ENCODE peak calls at places on chromosomes 7 and 10, in six cellular contexts. C is sigmoid colon, R is GM12878, Y is suprapubic skin, K is breast epithelium, H is GM23338. L is an unnamed sample. For H3K27me3, the result is how much of the 10 kb centered on the place peaks cover.

GRCh38 chr7:89054364-89054763 is 258.8 kb upstream of the TEX47 start:
- DNase-seq in C (no peak), Y (no peak), R (no peak), H (no peak), K (no peak), L (no peak)

GRCh38 chr7:147547252-147547897 is 1043.2 kb upstream of the C7orf33 start:
- DNase-seq in C (no peak), K (no peak), H (peak), Y (no peak), R (no peak), L (no peak)

GRCh38 chr7:727104-727805 is at the start of gene PRKAR1B:
- DNase-seq in Y (no peak), H (peak), R (no peak), C (peak), K (no peak), L (no peak)

GRCh38 chr7:48837266-48837665 is 87.1 kb upstream of the CDC14C start:
- DNase-seq in Y (no peak), C (no peak), H (no peak), R (no peak), K (no peak), L (no peak)

GRCh38 chr7:36291387-36292316 is 98.0 kb upstream of the ANLN start:
- DNase-seq in C (peak), K (peak), H (peak), R (no peak), Y (peak), L (peak)

GRCh38 chr7:69840248-69840647 is 242.0 kb downstream of the AUTS2 start:
- DNase-seq in R (no peak), C (no peak), H (no peak), Y (no peak), K (no peak), L (peak)

GRCh38 chr7:114889646-114890285 is 32.1 kb upstream of the MDFIC start:
- DNase-seq in K (no peak), Y (no peak), R (no peak), C (no peak), H (peak), L (no peak)

GRCh38 chr7:12570148-12570528 is 382 bp upstream of the SCIN start:
- DNase-seq in K (no peak), Y (no peak), H (peak), C (no peak), R (no peak), L (no peak)

GRCh38 chr7:151233111-151233701 is 923 bp downstream of the CHPF2 start:
- DNase-seq in Y (peak), C (peak), K (no peak), R (no peak), H (peak), L (no peak)

GRCh38 chr7:24827027-24827426 is 69.8 kb upstream of the GSDME start:
- DNase-seq in K (no peak), R (no peak), C (no peak), Y (no peak), H (no peak), L (no peak)

GRCh38 chr10:105800626-105801025 is 1159.5 kb downstream of the SORCS3 start:
- DNase-seq in H (no peak), K (no peak), C (no peak), Y (no peak), R (no peak), L (no peak)

GRCh38 chr10:55146032-55146431 is 345.0 kb upstream of the PCDH15 start:
- DNase-seq in R (no peak), Y (no peak), H (no peak), K (no peak), C (no peak), L (no peak)

GRCh38 chr10:132146941-132147915 is 39.5 kb upstream of the DPYSL4 start:
- DNase-seq in Y (no peak), C (peak), K (no peak), H (no peak), R (no peak), L (no peak)

GRCh38 chr7:44307301-44307900 is 18.0 kb downstream of the CAMK2B start:
- DNase-seq in Y (peak), R (no peak), C (no peak), H (peak), K (peak), L (peak)

GRCh38 chr10:71727429-71728217 is 8.0 kb upstream of the C10orf105 start:
- DNase-seq in C (peak), Y (peak), R (peak), K (peak), H (no peak), L (no peak)

GRCh38 chr10:116444527-116445142 is 17.0 kb downstream of the PNLIPRP3 start:
- DNase-seq in H (peak), R (peak), Y (no peak), C (no peak), K (no peak), L (no peak)

GRCh38 chr7:92834661-92835139 is 1.7 kb downstream of the CDK6 start:
- DNase-seq in H (peak), K (no peak), C (peak), Y (peak), R (no peak), L (no peak)

GRCh38 chr10:69428138-69428537 is 11.4 kb upstream of the TACR2 start:
- DNase-seq in Y (peak), R (no peak), C (peak), K (no peak), H (no peak), L (no peak)

GRCh38 chr7:157469181-157470016 is 132.6 kb downstream of the DNAJB6 start:
- DNase-seq in Y (no peak), H (no peak), R (no peak), K (no peak), C (peak), L (no peak)

GRCh38 chr7:119010635-119011034 is 786.1 kb downstream of the ANKRD7 start:
- DNase-seq in C (no peak), Y (no peak), H (no peak), R (no peak), K (no peak), L (no peak)

GRCh38 chr7:77696643-77697534 is 630 bp downstream of the RSBN1L start:
- DNase-seq in C (peak), K (peak), Y (peak), H (peak), R (no peak), L (peak)

GRCh38 chr7:73971701-73972341 is 56.2 kb upstream of the ELN start:
- DNase-seq in K (peak), Y (peak), R (no peak), C (no peak), H (peak), L (no peak)

GRCh38 chr10:28503114-28503513 is 29.8 kb upstream of the WAC start:
- DNase-seq in K (peak), H (no peak), Y (no peak), C (no peak), R (no peak), L (no peak)

GRCh38 chr7:7793249-7793648 is 74.8 kb upstream of the RPA3 start:
- DNase-seq in C (no peak), K (no peak), R (no peak), Y (no peak), H (peak), L (no peak)

GRCh38 chr7:42605800-42606199 is 306.1 kb downstream of the C7orf25 start:
- DNase-seq in R (no peak), Y (no peak), C (no peak), H (no peak), K (no peak), L (no peak)

GRCh38 chr7:149285581-149285975 is 23.6 kb downstream of the ZNF783 start:
- DNase-seq in H (peak), C (no peak), K (no peak), R (no peak), Y (no peak), L (no peak)

GRCh38 chr10:125014086-125014830 is 72.3 kb downstream of the ZRANB1 start:
- DNase-seq in H (no peak), R (no peak), C (peak), K (no peak), Y (no peak), L (no peak)

GRCh38 chr7:21771906-21772610 is 173.6 kb downstream of the CDCA7L start:
- DNase-seq in H (peak), R (no peak), K (no peak), Y (no peak), C (no peak), L (no peak)

GRCh38 chr7:48703446-48703845 is 220.9 kb upstream of the CDC14C start:
- DNase-seq in K (no peak), C (no peak), H (no peak), R (no peak), Y (no peak), L (no peak)

GRCh38 chr7:51428226-51428887 is 111.7 kb upstream of the COBL start:
- DNase-seq in Y (no peak), H (peak), C (no peak), K (no peak), R (no peak), L (no peak)

GRCh38 chr7:148042935-148043334 is 547.6 kb upstream of the C7orf33 start:
- DNase-seq in C (no peak), K (no peak), R (no peak), Y (no peak), H (no peak), L (no peak)

GRCh38 chr7:30155481-30155880 is 20.7 kb downstream of the MTURN start:
- DNase-seq in Y (no peak), C (no peak), H (no peak), R (no peak), K (no peak), L (no peak)

GRCh38 chr10:6097063-6097462 is 8.2 kb downstream of the RBM17 start:
- DNase-seq in H (peak), C (no peak), K (no peak), R (no peak), Y (no peak), L (no peak)

GRCh38 chr7:47380325-47381131 is 201.4 kb downstream of the TNS3 start:
- DNase-seq in Y (peak), H (peak), R (no peak), K (no peak), C (peak), L (no peak)

GRCh38 chr10:16950686-16951681 is 133.8 kb upstream of the RSU1 start:
- DNase-seq in Y (no peak), K (no peak), H (peak), C (no peak), R (no peak), L (no peak)

GRCh38 chr7:26375604-26376207 is 84.0 kb downstream of the SNX10 start:
- DNase-seq in Y (no peak), H (peak), K (no peak), C (no peak), R (no peak), L (no peak)

GRCh38 chr7:10662491-10662890 is 311.2 kb upstream of the PHF14 start:
- DNase-seq in Y (no peak), R (no peak), K (no peak), H (no peak), C (no peak), L (no peak)

GRCh38 chr10:17989908-17990767 is 38.4 kb downstream of the SLC39A12 start:
- DNase-seq in K (no peak), H (no peak), Y (no peak), R (peak), C (no peak), L (no peak)

GRCh38 chr10:30210296-30210695 is 138.8 kb downstream of the MTPAP start:
- DNase-seq in Y (no peak), C (no peak), K (no peak), R (no peak), H (no peak), L (no peak)

GRCh38 chr10:30219977-30220751 is 128.9 kb downstream of the MTPAP start:
- DNase-seq in R (no peak), C (no peak), Y (no peak), H (no peak), K (no peak), L (peak)

GRCh38 chr10:30215131-30215530 is 133.9 kb downstream of the MTPAP start:
- DNase-seq in H (no peak), C (no peak), K (no peak), R (no peak), Y (no peak), L (no peak)

GRCh38 chr10:30216811-30217210 is 132.3 kb downstream of the MTPAP start:
- DNase-seq in C (no peak), H (no peak), K (no peak), R (no peak), Y (no peak), L (peak)

DNA sequence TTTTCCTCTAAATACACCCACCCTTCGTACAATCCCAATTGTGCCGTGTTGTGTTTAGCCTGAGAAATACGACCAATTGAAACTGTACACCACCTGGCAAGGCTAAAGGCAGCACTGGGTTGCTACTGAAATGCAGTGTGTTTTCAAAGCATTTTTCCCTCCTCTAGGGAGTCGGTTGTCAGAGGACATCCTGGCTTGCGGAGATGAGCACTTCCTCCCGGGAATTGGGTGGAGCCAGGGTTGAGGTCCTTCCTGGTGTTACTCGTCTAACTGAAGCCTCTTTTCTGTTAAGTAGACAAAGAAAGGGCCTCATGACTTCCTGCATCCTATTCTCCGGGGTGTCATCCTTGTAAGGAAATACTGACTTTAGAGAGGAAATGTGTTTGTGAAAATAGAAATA is 133.4 kb downstream of the MTPAP start:
- DNase-seq in C (peak), Y (no peak), R (no peak), H (peak), K (no peak), L (no peak)
- H3K27me3 ChIP-seq in C (under half), Y (under half), R (under half), H (under half), K (under half), L (under half)

GRCh38 chr10:30045961-30046360 is 13.4 kb downstream of the JCAD start:
- DNase-seq in Y (no peak), R (no peak), H (no peak), C (no peak), K (no peak), L (no peak)

GRCh38 chr10:30046476-30046875 is 12.9 kb downstream of the JCAD start:
- DNase-seq in H (no peak), R (no peak), C (no peak), Y (no peak), K (no peak), L (no peak)

GRCh38 chr10:30048768-30049507 is 10.4 kb downstream of the JCAD start:
- DNase-seq in C (no peak), H (no peak), R (no peak), Y (no peak), K (no peak), L (no peak)

GRCh38 chr10:30047924-30048531 is 11.4 kb downstream of the JCAD start:
- DNase-seq in Y (no peak), H (no peak), C (no peak), K (no peak), R (no peak), L (no peak)

DNA sequence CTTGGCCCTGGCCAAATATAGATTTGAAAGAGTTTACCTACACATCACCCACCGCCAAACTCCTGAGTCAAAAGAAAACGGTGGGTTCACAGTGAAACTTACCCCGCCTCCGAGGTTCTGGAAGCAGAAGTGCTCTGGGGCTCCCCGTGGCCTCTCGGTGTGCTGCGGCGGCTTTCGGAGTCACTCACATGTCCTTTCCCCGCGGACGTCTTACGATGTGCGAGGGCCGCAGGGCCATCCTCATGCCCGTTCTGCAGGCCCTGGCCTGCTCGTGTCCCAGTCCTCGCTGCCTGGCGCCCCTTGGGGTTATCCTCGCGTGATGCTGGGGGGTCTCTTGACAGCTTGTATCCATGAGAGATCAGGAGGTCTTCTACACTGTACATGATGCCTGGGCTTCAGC is 12.0 kb downstream of the JCAD start:
- DNase-seq in K (no peak), C (no peak), Y (no peak), R (no peak), H (no peak), L (no peak)
- TF ChIP-seq POLR2AphosphoS5 in K (no peak), C (no peak), Y (no peak), R (no peak), H (no peak), L (no peak)

GRCh38 chr7:141074162-141074989 is 512 bp downstream of the TMEM178B start:
- DNase-seq in C (no peak), H (peak), K (no peak), Y (no peak), R (no peak), L (no peak)

GRCh38 chr7:141073641-141074161 is at the start of gene TMEM178B:
- DNase-seq in Y (no peak), H (peak), C (no peak), R (no peak), K (no peak), L (no peak)

GRCh38 chr7:141073173-141073640 is 657 bp upstream of the TMEM178B start:
- DNase-seq in R (no peak), K (no peak), Y (no peak), C (no peak), H (peak), L (no peak)

GRCh38 chr7:141076377-141076776 is 2.5 kb downstream of the TMEM178B start:
- DNase-seq in K (no peak), C (no peak), Y (no peak), H (peak), R (no peak), L (no peak)

GRCh38 chr7:141074997-141075396 is 1.1 kb downstream of the TMEM178B start:
- DNase-seq in Y (no peak), H (no peak), K (no peak), C (no peak), R (no peak), L (no peak)
- H3K27me3 ChIP-seq in Y (half or more), H (under half), K (under half), C (under half), R (under half), L (under half)

DNA sequence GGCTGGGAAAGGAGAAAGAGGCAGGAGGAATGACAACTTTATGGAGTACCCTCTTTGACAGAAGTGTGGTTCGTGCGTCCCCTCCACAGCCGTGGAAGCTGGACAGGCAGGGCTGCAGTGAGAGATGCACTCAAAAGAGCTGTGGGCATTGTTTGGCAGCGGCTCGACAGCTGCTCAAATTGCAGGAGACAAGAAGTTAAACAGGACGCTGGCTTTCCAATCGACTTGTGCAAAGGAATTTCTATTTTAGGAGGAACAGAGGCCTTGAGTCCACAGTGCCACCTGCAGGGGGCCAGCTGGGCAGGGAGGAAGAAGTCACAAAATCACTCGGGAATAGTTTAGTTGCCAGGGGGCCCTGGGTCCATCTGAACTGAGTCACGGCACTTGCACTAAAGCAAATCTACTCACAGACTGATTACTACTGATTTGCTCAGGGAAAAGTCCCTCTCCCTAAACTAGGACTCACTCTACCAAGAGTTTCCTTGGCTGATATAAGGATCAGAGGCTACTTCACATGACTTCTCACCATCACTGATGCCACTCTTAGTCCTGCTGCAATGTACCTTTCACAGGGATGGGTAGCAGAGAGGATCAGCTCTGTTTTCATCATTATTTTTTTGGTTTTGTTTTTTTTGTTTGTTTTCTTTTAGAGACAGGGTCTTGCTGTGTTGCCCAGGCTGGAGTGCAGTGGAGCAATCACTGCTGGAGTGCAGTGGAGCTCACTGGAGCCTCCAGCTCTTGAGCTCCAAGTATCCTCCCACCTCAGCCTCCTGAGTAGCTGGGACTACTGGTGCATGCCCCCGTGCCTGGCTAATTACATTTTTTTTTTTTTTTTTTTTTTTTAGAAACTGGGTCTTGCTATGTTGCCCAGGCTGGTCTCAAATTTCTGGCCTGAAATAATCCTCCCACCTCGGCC is 200.8 kb downstream of the JCAD start:
- DNase-seq in H (peak), K (peak), Y (peak), R (no peak), C (peak), L (no peak)
- TF ChIP-seq POLR2AphosphoS5 in H (no peak), K (no peak), Y (no peak), R (no peak), C (peak), L (peak)

DNA sequence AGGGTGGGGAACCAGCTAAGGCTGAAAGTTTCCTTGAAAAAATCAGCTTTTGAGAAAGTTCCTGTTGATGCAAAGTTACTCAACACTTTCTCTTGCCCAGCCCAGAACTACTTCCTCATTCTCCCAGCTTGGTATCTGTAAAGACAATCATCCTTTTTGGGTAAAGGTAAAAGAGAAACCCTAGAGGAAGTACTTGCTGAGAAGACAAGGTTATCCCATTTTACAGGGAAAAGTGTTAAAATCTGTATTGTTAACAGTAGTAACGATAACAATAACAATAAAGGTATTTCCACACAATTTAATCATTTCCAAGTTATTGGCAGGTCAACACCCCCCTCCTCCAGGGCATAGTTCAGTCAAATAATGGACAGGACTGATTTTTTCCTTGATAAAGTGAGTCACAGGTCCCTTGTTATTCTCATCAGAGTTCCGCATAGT is 2.4 kb downstream of the ALOX5 start:
- DNase-seq in C (no peak), R (no peak), K (no peak), H (no peak), Y (no peak), L (no peak)
- H3K27me3 ChIP-seq in C (under half), R (under half), K (under half), H (under half), Y (under half), L (half or more)

GRCh38 chr10:33521904-33522303 is 187.4 kb upstream of the NRP1 start:
- DNase-seq in Y (no peak), R (no peak), H (no peak), K (no peak), C (no peak), L (no peak)
- TF ChIP-seq POLR2AphosphoS5 in Y (no peak), R (no peak), H (no peak), K (no peak), C (no peak), L (no peak)

GRCh38 chr10:60817135-60817805 is 39.0 kb downstream of the CDK1 start:
- DNase-seq in Y (no peak), R (no peak), K (no peak), C (no peak), H (no peak), L (no peak)
- H3K27me3 ChIP-seq in Y (under half), R (under half), K (under half), C (under half), H (under half), L (under half)

L was measured in esophagus muscularis mucosa.